ENCODE peak calls at places on chromosome 21, in nine cellular contexts. K is endodermal cell; M is ACHN; H is A549; G is nucleus accumbens; D is activated T-cell treated with anti-CD3 and anti-CD28 coated beads, Interleukin-2, amount 50 U/mL, for 72 hours; P is germinal center; O is dermis microvascular lymphatic vessel endothelial cell; T is posterior vena cava. B is an unnamed sample.

GRCh38 chr21:43188181-43188580 is 19.4 kb downstream of the CRYAA start:
- DNase-seq in K (peak), M (no peak), H (no peak), G (no peak), D (no peak), P (no peak), O (no peak), T (peak), B (no peak)

GRCh38 chr21:33968082-33968997 is 52.7 kb upstream of the ATP5PO start:
- DNase-seq in K (peak), M (peak), H (peak), G (no peak), D (no peak), P (peak), O (peak), T (no peak), B (peak)

GRCh38 chr21:15894596-15894995 is 164.8 kb downstream of the USP25 start:
- DNase-seq in K (no peak), M (peak), H (no peak), G (no peak), D (no peak), P (no peak), O (peak), T (no peak), B (no peak)

GRCh38 chr21:26501622-26502021 is 71.5 kb downstream of the CYYR1 start:
- DNase-seq in K (no peak), M (no peak), H (no peak), G (no peak), D (no peak), P (no peak), O (no peak), T (no peak), B (no peak)

GRCh38 chr21:37057614-37058013 is 15.3 kb downstream of the PIGP start:
- DNase-seq in K (no peak), M (no peak), H (no peak), G (no peak), D (no peak), P (no peak), O (no peak), T (no peak), B (no peak)

GRCh38 chr21:42725416-42725930 is 72.1 kb downstream of the PDE9A start:
- DNase-seq in K (no peak), M (no peak), H (no peak), G (no peak), D (no peak), P (no peak), O (no peak), T (no peak), B (no peak)

GRCh38 chr21:42654179-42654912 is 925 bp downstream of the PDE9A start:
- DNase-seq in K (peak), M (no peak), H (peak), G (no peak), D (peak), P (peak), O (no peak), T (peak), B (peak)

GRCh38 chr21:26814374-26814773 is 30.8 kb downstream of the ADAMTS1 start:
- DNase-seq in K (no peak), M (no peak), H (no peak), G (no peak), D (no peak), P (no peak), O (no peak), T (no peak), B (no peak)

GRCh38 chr21:41009398-41010177 is 158.4 kb upstream of the BACE2 start:
- DNase-seq in K (no peak), M (no peak), H (no peak), G (no peak), D (no peak), P (no peak), O (no peak), T (no peak), B (peak)

GRCh38 chr21:34732388-34732821 is 63.6 kb downstream of the CLIC6 start:
- DNase-seq in K (no peak), M (no peak), H (no peak), G (no peak), D (no peak), P (no peak), O (no peak), T (no peak), B (no peak)

GRCh38 chr21:40102682-40103081 is 235.4 kb downstream of the PCP4 start:
- DNase-seq in K (no peak), M (no peak), H (no peak), G (no peak), D (no peak), P (no peak), O (no peak), T (no peak), B (no peak)

GRCh38 chr21:31888936-31889371 is 16.1 kb downstream of the HUNK start:
- DNase-seq in K (peak), M (peak), H (peak), G (no peak), D (no peak), P (no peak), O (no peak), T (no peak), B (peak)

GRCh38 chr21:26842300-26842699 is 2.9 kb downstream of the ADAMTS1 start:
- DNase-seq in K (no peak), M (peak), H (no peak), G (no peak), D (no peak), P (no peak), O (no peak), T (no peak), B (no peak)

GRCh38 chr21:32413697-32414578 is 1.4 kb downstream of the EVA1C start:
- DNase-seq in K (no peak), M (no peak), H (no peak), G (no peak), D (no peak), P (no peak), O (no peak), T (no peak), B (no peak)

GRCh38 chr21:41162111-41162510 is 5.8 kb upstream of the BACE2 start:
- DNase-seq in K (no peak), M (no peak), H (no peak), G (no peak), D (no peak), P (no peak), O (no peak), T (no peak), B (no peak)

GRCh38 chr21:38740131-38740530 is 65.6 kb upstream of the ETS2 start:
- DNase-seq in K (no peak), M (no peak), H (no peak), G (no peak), D (no peak), P (no peak), O (no peak), T (no peak), B (no peak)

GRCh38 chr21:35217504-35218060 is 168.5 kb upstream of the RUNX1 start:
- DNase-seq in K (peak), M (peak), H (peak), G (no peak), D (peak), P (no peak), O (no peak), T (no peak), B (peak)